ENCODE peak calls at places on chromosomes 12 and 14, in six cellular contexts. One of them, this sample, is unnamed.

GRCh38 chr14:100067971-100068959 is 3.0 kb downstream of the EVL start:
- DNase-seq in neuronal stem cell: no peak
- DNase-seq in H9: no peak
- DNase-seq in IMR-90: peak
- DNase-seq in mesenchymal stem cell: no peak
- DNase-seq in trophoblast cell: peak
- DNase-seq in this sample: peak

GRCh38 chr12:118052324-118053070 is 8.5 kb downstream of the WSB2 start:
- DNase-seq in neuronal stem cell: no peak
- DNase-seq in H9: peak
- DNase-seq in IMR-90: peak
- DNase-seq in mesenchymal stem cell: peak
- DNase-seq in trophoblast cell: peak
- DNase-seq in this sample: peak

GRCh38 chr14:76902591-76902990 is 76.4 kb downstream of the LRRC74A start:
- DNase-seq in neuronal stem cell: no peak
- DNase-seq in H9: no peak
- DNase-seq in IMR-90: no peak
- DNase-seq in mesenchymal stem cell: no peak
- DNase-seq in trophoblast cell: no peak
- DNase-seq in this sample: no peak

GRCh38 chr12:58346032-58346632 is 404.8 kb downstream of the ATP23 start:
- DNase-seq in neuronal stem cell: peak
- DNase-seq in H9: no peak
- DNase-seq in IMR-90: peak
- DNase-seq in mesenchymal stem cell: peak
- DNase-seq in trophoblast cell: peak
- DNase-seq in this sample: peak

GRCh38 chr14:101035466-101036225 is 132.1 kb upstream of the RTL1 start:
- DNase-seq in neuronal stem cell: no peak
- DNase-seq in H9: no peak
- DNase-seq in IMR-90: no peak
- DNase-seq in mesenchymal stem cell: no peak
- DNase-seq in trophoblast cell: no peak
- DNase-seq in this sample: no peak

GRCh38 chr12:78177298-78177697 is 346.6 kb downstream of the NAV3 start:
- DNase-seq in neuronal stem cell: no peak
- DNase-seq in H9: no peak
- DNase-seq in IMR-90: no peak
- DNase-seq in mesenchymal stem cell: no peak
- DNase-seq in trophoblast cell: no peak
- DNase-seq in this sample: no peak

GRCh38 chr14:69090187-69090789 is 62.6 kb downstream of the DCAF5 start:
- DNase-seq in neuronal stem cell: no peak
- DNase-seq in H9: peak
- DNase-seq in IMR-90: peak
- DNase-seq in mesenchymal stem cell: peak
- DNase-seq in trophoblast cell: peak
- DNase-seq in this sample: peak

GRCh38 chr14:73935666-73936065 is 14.2 kb downstream of the FAM161B start:
- DNase-seq in neuronal stem cell: no peak
- DNase-seq in H9: no peak
- DNase-seq in IMR-90: no peak
- DNase-seq in mesenchymal stem cell: peak
- DNase-seq in trophoblast cell: peak
- DNase-seq in this sample: peak

GRCh38 chr14:31945074-31945613 is 132.0 kb upstream of the ARHGAP5 start:
- DNase-seq in neuronal stem cell: no peak
- DNase-seq in H9: no peak
- DNase-seq in IMR-90: no peak
- DNase-seq in mesenchymal stem cell: no peak
- DNase-seq in trophoblast cell: no peak
- DNase-seq in this sample: no peak

GRCh38 chr12:106631797-106632196 is 49.0 kb downstream of the RFX4 start:
- DNase-seq in neuronal stem cell: no peak
- DNase-seq in H9: no peak
- DNase-seq in IMR-90: no peak
- DNase-seq in mesenchymal stem cell: no peak
- DNase-seq in trophoblast cell: no peak
- DNase-seq in this sample: no peak

GRCh38 chr12:102869571-102869970 is 47.5 kb downstream of the PAH start:
- DNase-seq in neuronal stem cell: no peak
- DNase-seq in H9: no peak
- DNase-seq in IMR-90: no peak
- DNase-seq in mesenchymal stem cell: no peak
- DNase-seq in trophoblast cell: no peak
- DNase-seq in this sample: no peak

GRCh38 chr14:21056520-21057163 is 980 bp upstream of the RNASE8 start:
- DNase-seq in neuronal stem cell: no peak
- DNase-seq in H9: no peak
- DNase-seq in IMR-90: no peak
- DNase-seq in mesenchymal stem cell: no peak
- DNase-seq in trophoblast cell: no peak
- DNase-seq in this sample: no peak

GRCh38 chr12:92208613-92209121 is 63.0 kb upstream of the BTG1 start:
- DNase-seq in neuronal stem cell: no peak
- DNase-seq in H9: no peak
- DNase-seq in IMR-90: peak
- DNase-seq in mesenchymal stem cell: peak
- DNase-seq in trophoblast cell: peak
- DNase-seq in this sample: peak

GRCh38 chr14:36094963-36095362 is 81.6 kb downstream of the PTCSC3 start:
- DNase-seq in neuronal stem cell: no peak
- DNase-seq in H9: no peak
- DNase-seq in IMR-90: no peak
- DNase-seq in mesenchymal stem cell: no peak
- DNase-seq in trophoblast cell: no peak
- DNase-seq in this sample: no peak

GRCh38 chr12:68290126-68290525 is 36.7 kb upstream of the IL22 start:
- DNase-seq in neuronal stem cell: no peak
- DNase-seq in H9: no peak
- DNase-seq in IMR-90: no peak
- DNase-seq in mesenchymal stem cell: no peak
- DNase-seq in trophoblast cell: peak
- DNase-seq in this sample: peak

GRCh38 chr12:52722680-52723079 is 19.4 kb upstream of the KRT77 start:
- DNase-seq in neuronal stem cell: no peak
- DNase-seq in H9: no peak
- DNase-seq in IMR-90: no peak
- DNase-seq in mesenchymal stem cell: no peak
- DNase-seq in trophoblast cell: no peak
- DNase-seq in this sample: no peak

GRCh38 chr14:34766611-34767010 is 52.2 kb upstream of the CFL2 start:
- DNase-seq in neuronal stem cell: no peak
- DNase-seq in H9: no peak
- DNase-seq in IMR-90: peak
- DNase-seq in mesenchymal stem cell: no peak
- DNase-seq in trophoblast cell: no peak
- DNase-seq in this sample: no peak

GRCh38 chr14:68401855-68402254 is 391.0 kb downstream of the ZFP36L1 start:
- DNase-seq in neuronal stem cell: no peak
- DNase-seq in H9: no peak
- DNase-seq in IMR-90: no peak
- DNase-seq in mesenchymal stem cell: peak
- DNase-seq in trophoblast cell: no peak
- DNase-seq in this sample: no peak

GRCh38 chr12:27226319-27226984 is 17.6 kb upstream of the STK38L start:
- DNase-seq in neuronal stem cell: no peak
- DNase-seq in H9: no peak
- DNase-seq in IMR-90: no peak
- DNase-seq in mesenchymal stem cell: peak
- DNase-seq in trophoblast cell: no peak
- DNase-seq in this sample: no peak

GRCh38 chr14:50961606-50962259 is 17.4 kb upstream of the PYGL start:
- DNase-seq in neuronal stem cell: no peak
- DNase-seq in H9: no peak
- DNase-seq in IMR-90: peak
- DNase-seq in mesenchymal stem cell: peak
- DNase-seq in trophoblast cell: peak
- DNase-seq in this sample: no peak

GRCh38 chr14:67418368-67419174 is 6.6 kb upstream of the PLEK2 start:
- DNase-seq in neuronal stem cell: no peak
- DNase-seq in H9: no peak
- DNase-seq in IMR-90: peak
- DNase-seq in mesenchymal stem cell: no peak
- DNase-seq in trophoblast cell: peak
- DNase-seq in this sample: no peak

DNA sequence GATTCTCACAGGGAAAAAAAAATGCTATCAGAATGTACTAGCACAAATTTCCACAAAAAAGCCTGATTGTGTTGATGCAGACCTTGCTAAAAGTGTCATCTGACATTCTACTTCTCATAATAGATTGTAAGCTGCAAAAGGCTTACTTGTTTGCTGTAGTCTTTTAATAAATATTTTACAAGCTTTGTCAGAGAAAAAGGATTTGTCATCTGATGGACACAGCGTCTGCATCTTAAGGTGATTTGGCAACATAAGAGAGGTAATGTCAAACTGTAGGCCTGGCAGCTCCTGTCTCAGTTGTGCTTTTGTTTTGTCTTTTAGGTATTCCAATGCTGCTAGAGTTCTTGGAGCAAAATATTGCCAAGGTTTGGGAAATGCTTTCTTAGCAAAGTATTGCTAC is 26.3 kb upstream of the KCNH3 start:
- DNase-seq in neuronal stem cell: no peak
- DNase-seq in H9: no peak
- DNase-seq in IMR-90: no peak
- DNase-seq in mesenchymal stem cell: no peak
- DNase-seq in trophoblast cell: peak
- DNase-seq in this sample: no peak
- H4K8ac ChIP-seq in neuronal stem cell: no peak
- H4K8ac ChIP-seq in H9: no peak
- H4K8ac ChIP-seq in IMR-90: no peak
- H4K8ac ChIP-seq in mesenchymal stem cell: no peak
- H4K8ac ChIP-seq in trophoblast cell: no peak
- H4K8ac ChIP-seq in this sample: no peak

GRCh38 chr14:61694039-61694438 is 1.3 kb upstream of the HIF1A start:
- DNase-seq in neuronal stem cell: no peak
- DNase-seq in H9: no peak
- DNase-seq in IMR-90: no peak
- DNase-seq in mesenchymal stem cell: no peak
- DNase-seq in trophoblast cell: no peak
- DNase-seq in this sample: no peak

GRCh38 chr14:61696753-61697318 is 1.5 kb downstream of the HIF1A start:
- DNase-seq in neuronal stem cell: no peak
- DNase-seq in H9: no peak
- DNase-seq in IMR-90: no peak
- DNase-seq in mesenchymal stem cell: no peak
- DNase-seq in trophoblast cell: no peak
- DNase-seq in this sample: no peak

GRCh38 chr14:61698216-61698980 is 3.1 kb downstream of the HIF1A start:
- DNase-seq in neuronal stem cell: no peak
- DNase-seq in H9: no peak
- DNase-seq in IMR-90: no peak
- DNase-seq in mesenchymal stem cell: no peak
- DNase-seq in trophoblast cell: no peak
- DNase-seq in this sample: no peak

GRCh38 chr14:61695695-61696527 is 598 bp downstream of the HIF1A start:
- DNase-seq in neuronal stem cell: peak
- DNase-seq in H9: peak
- DNase-seq in IMR-90: peak
- DNase-seq in mesenchymal stem cell: peak
- DNase-seq in trophoblast cell: peak
- DNase-seq in this sample: peak

DNA sequence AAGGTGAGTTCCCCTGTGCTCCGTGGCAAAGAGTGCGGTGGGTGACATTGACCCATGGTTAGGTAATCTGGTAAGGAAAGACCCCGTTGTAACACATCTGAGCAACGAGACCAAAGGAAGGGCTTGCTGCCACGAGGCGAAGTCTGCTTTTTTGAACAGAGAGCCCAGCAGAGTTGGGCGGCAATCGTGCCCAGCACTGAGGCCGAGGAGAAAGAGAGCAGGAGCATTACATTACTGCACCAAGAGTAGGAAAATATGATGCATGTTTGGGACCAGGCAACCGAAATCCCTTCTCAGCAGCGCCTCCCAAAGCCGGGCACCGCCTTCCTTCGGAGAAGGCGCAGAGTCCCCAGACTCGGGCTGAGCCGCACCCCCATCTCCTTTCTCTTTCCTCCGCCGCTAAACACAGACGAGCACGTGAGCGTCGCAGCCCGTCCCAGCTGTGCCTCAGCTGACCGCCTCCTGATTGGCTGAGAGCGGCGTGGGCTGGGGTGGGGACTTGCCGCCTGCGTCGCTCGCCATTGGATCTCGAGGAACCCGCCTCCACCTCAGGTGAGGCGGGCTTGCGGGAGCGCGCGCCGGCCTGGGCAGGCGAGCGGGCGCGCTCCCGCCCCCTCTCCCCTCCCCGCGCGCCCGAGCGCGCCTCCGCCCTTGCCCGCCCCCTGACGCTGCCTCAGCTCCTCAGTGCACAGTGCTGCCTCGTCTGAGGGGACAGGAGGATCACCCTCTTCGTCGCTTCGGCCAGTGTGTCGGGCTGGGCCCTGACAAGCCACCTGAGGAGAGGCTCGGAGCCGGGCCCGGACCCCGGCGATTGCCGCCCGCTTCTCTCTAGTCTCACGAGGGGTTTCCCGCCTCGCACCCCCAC is at the start of gene HIF1A:
- DNase-seq in neuronal stem cell: peak
- DNase-seq in H9: peak
- DNase-seq in IMR-90: peak
- DNase-seq in mesenchymal stem cell: peak
- DNase-seq in trophoblast cell: peak
- DNase-seq in this sample: peak
- H3K23ac ChIP-seq in neuronal stem cell: peak
- H3K23ac ChIP-seq in H9: no peak
- H3K23ac ChIP-seq in IMR-90: peak
- H3K23ac ChIP-seq in mesenchymal stem cell: peak
- H3K23ac ChIP-seq in trophoblast cell: no peak
- H3K23ac ChIP-seq in this sample: no peak

DNA sequence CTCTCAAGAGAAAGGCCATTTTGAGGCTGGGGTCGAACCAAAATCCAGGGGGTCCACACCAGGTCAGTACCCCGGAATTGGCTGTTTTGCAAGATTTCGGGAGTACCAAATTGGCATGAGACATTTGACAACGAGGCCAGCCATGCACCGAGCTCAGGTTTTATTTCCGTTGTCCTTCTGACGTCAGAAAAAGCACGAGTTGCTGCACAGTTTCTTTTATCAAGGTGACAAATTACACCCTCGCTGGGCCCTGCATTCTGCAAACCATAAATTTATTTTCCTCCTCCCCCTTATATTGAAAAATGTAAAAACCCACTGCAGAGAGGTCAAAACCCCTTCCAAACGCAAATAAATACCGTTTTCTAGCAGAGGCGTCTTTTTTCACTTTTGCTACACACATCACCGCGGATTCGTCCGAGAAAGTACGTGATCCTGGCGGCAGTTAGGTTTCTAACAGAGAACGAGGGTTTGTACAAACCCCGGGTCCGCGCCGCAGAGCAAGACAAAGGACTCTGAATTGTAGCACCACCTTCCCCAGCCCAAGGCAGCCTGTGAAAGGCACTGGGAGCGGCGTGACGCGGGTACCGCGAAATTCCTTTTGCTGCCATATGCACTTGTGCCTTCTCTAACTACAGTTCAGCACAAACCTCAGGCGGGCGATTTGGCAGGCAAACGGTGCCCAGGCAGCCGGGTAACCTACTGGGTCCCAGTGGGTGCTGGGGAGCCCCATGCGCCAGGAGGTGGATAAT is 1.8 kb downstream of the SLC38A1 start:
- DNase-seq in neuronal stem cell: peak
- DNase-seq in H9: peak
- DNase-seq in IMR-90: peak
- DNase-seq in mesenchymal stem cell: peak
- DNase-seq in trophoblast cell: peak
- DNase-seq in this sample: peak
- H4K8ac ChIP-seq in neuronal stem cell: peak
- H4K8ac ChIP-seq in H9: no peak
- H4K8ac ChIP-seq in IMR-90: peak
- H4K8ac ChIP-seq in mesenchymal stem cell: peak
- H4K8ac ChIP-seq in trophoblast cell: peak
- H4K8ac ChIP-seq in this sample: no peak

GRCh38 chr12:70243510-70244331 is 488 bp downstream of the CNOT2 start:
- DNase-seq in neuronal stem cell: peak
- DNase-seq in H9: peak
- DNase-seq in IMR-90: peak
- DNase-seq in mesenchymal stem cell: peak
- DNase-seq in trophoblast cell: peak
- DNase-seq in this sample: peak
- H3K23ac ChIP-seq in neuronal stem cell: no peak
- H3K23ac ChIP-seq in H9: no peak
- H3K23ac ChIP-seq in IMR-90: peak
- H3K23ac ChIP-seq in mesenchymal stem cell: peak
- H3K23ac ChIP-seq in trophoblast cell: no peak
- H3K23ac ChIP-seq in this sample: peak